ENCODE peak calls at places on chromosomes 3 and 15, in seven cellular contexts. K is pulmonary artery endothelial cell; B is NCI-H1092; G is A673; F is stimulated activated CD4-positive, alpha-beta T cell treated with anti-CD3 and anti-CD28 coated beads, TNF-alpha, amount 100 ng/mL, for 4 hours; D is choroid plexus epithelial cell; J is activated T-helper 1 cell treated with anti-CD3 and anti-CD28 coated beads, Interleukin-2, amount 50 U/mL, for 16 hours. M is an unnamed sample.

GRCh38 chr3:142578309-142579223 is at the start of gene ATR:
- DNase-seq in K (peak), B (peak), G (peak), F (peak), D (peak), J (peak), M (peak)

GRCh38 chr3:87084868-87085267 is 93.9 kb upstream of the VGLL3 start:
- DNase-seq in K (no peak), B (no peak), G (no peak), F (no peak), D (peak), J (no peak), M (no peak)

GRCh38 chr15:36643551-36643950 is 64.1 kb downstream of the CDIN1 start:
- DNase-seq in K (no peak), B (no peak), G (no peak), F (no peak), D (peak), J (no peak), M (no peak)

GRCh38 chr3:45993421-45994027 is 2.1 kb downstream of the FYCO1 start:
- DNase-seq in K (no peak), B (no peak), G (no peak), F (peak), D (no peak), J (no peak), M (no peak)

GRCh38 chr15:56042982-56043980 is 49.9 kb upstream of the NEDD4 start:
- DNase-seq in K (no peak), B (no peak), G (peak), F (peak), D (no peak), J (no peak), M (no peak)

GRCh38 chr15:35098737-35099136 is 13.6 kb upstream of the NANOGP8 start:
- DNase-seq in K (no peak), B (no peak), G (no peak), F (no peak), D (no peak), J (no peak), M (no peak)

GRCh38 chr3:8981700-8982099 is 18.4 kb upstream of the RAD18 start:
- DNase-seq in K (no peak), B (no peak), G (no peak), F (no peak), D (no peak), J (no peak), M (no peak)

GRCh38 chr15:91890614-91891013 is 37.1 kb downstream of the SLCO3A1 start:
- DNase-seq in K (no peak), B (no peak), G (no peak), F (no peak), D (no peak), J (no peak), M (no peak)

GRCh38 chr3:186540444-186541226 is 3.5 kb downstream of the CRYGS start:
- DNase-seq in K (peak), B (peak), G (peak), F (peak), D (peak), J (peak), M (peak)